ENCODE peak calls at places on chromosomes 13 and 19, in nine cellular contexts. W, V, H, R, E, Z, U, X and K are unnamed samples.

GRCh38 chr13:52450012-52450792 is at the start of gene VPS36:
- DNase-seq in V (peak), Z (peak), W (peak), X (peak), R (peak), H (peak), U (peak), E (peak), K (peak)

GRCh38 chr19:5880604-5881078 is 10.3 kb upstream of the FUT5 start:
- DNase-seq in R (no peak), X (no peak), U (peak), Z (peak), H (no peak), E (no peak), W (no peak), V (no peak), K (peak)

GRCh38 chr13:111174377-111174776 is 59.3 kb downstream of the ARHGEF7 start:
- DNase-seq in V (no peak), H (no peak), Z (no peak), X (no peak), E (no peak), W (no peak), R (no peak), U (no peak), K (no peak)

GRCh38 chr13:78596701-78597550 is 6.4 kb downstream of the POU4F1 start:
- DNase-seq in U (no peak), X (no peak), V (no peak), H (no peak), W (no peak), Z (no peak), E (no peak), R (no peak), K (no peak)

GRCh38 chr13:91520952-91521351 is 122.5 kb downstream of the GPC5 start:
- DNase-seq in X (no peak), W (no peak), V (no peak), E (no peak), U (no peak), H (no peak), Z (no peak), R (no peak), K (no peak)

GRCh38 chr19:18742838-18743237 is 48.3 kb downstream of the COMP start:
- DNase-seq in H (no peak), R (no peak), E (no peak), Z (no peak), W (no peak), X (no peak), U (peak), V (no peak), K (no peak)

GRCh38 chr13:41236369-41236768 is 27.0 kb downstream of the MTRF1 start:
- DNase-seq in U (no peak), E (no peak), R (no peak), H (no peak), X (no peak), V (no peak), Z (no peak), W (no peak), K (no peak)

GRCh38 chr13:35472308-35473008 is 4.0 kb downstream of the MAB21L1 start:
- DNase-seq in H (no peak), E (no peak), R (no peak), V (no peak), Z (no peak), W (peak), U (no peak), X (no peak), K (no peak)

GRCh38 chr13:90427322-90428272 is 919.9 kb upstream of the MIR17HG start:
- DNase-seq in R (no peak), W (peak), H (no peak), U (no peak), E (no peak), X (no peak), V (no peak), Z (no peak), K (no peak)

GRCh38 chr13:52455677-52456041 is 381 bp downstream of the CKAP2 start:
- DNase-seq in V (peak), R (no peak), W (peak), X (peak), H (peak), Z (peak), E (no peak), U (peak), K (peak)

GRCh38 chr13:32278456-32278855 is 36.7 kb downstream of the ZAR1L start:
- DNase-seq in U (no peak), H (no peak), V (no peak), R (no peak), Z (no peak), E (no peak), X (no peak), W (no peak), K (no peak)

GRCh38 chr19:15198006-15198356 is 2.8 kb downstream of the NOTCH3 start:
- DNase-seq in U (peak), W (no peak), H (no peak), X (no peak), V (no peak), Z (no peak), R (no peak), E (no peak), K (no peak)

GRCh38 chr19:6736169-6736916 is 1.0 kb downstream of the GPR108 start:
- DNase-seq in Z (peak), W (peak), U (peak), R (peak), E (peak), H (peak), X (no peak), V (peak), K (peak)

GRCh38 chr13:26025196-26025595 is 26.6 kb downstream of the SHISA2 start:
- DNase-seq in R (no peak), W (no peak), U (no peak), Z (peak), E (no peak), X (no peak), V (no peak), H (no peak), K (no peak)

GRCh38 chr19:10269333-10270179 is 1.4 kb upstream of the ICAM1 start:
- DNase-seq in W (peak), X (no peak), R (no peak), U (peak), E (no peak), H (peak), Z (peak), V (peak), K (peak)

GRCh38 chr19:50815443-50815842 is 8.1 kb downstream of the KLK1 start:
- DNase-seq in V (no peak), X (no peak), E (no peak), R (no peak), W (peak), U (no peak), Z (no peak), H (no peak), K (no peak)

GRCh38 chr19:37594982-37595382 is 306 bp downstream of the ZNF540 start:
- DNase-seq in E (peak), V (peak), Z (no peak), R (peak), H (peak), U (peak), X (peak), W (no peak), K (no peak)

GRCh38 chr13:106443625-106444024 is 91.8 kb downstream of the EFNB2 start:
- DNase-seq in Z (no peak), R (no peak), X (no peak), E (no peak), W (no peak), H (no peak), V (no peak), U (no peak), K (no peak)

GRCh38 chr13:51944428-51944827 is 66.8 kb downstream of the ATP7B start:
- DNase-seq in Z (no peak), U (no peak), E (no peak), H (no peak), R (no peak), V (no peak), X (no peak), W (no peak), K (no peak)

GRCh38 chr19:40282920-40283319 is 2.2 kb downstream of the AKT2 start:
- DNase-seq in V (no peak), E (no peak), W (no peak), H (no peak), Z (no peak), X (no peak), R (peak), U (no peak), K (no peak)

GRCh38 chr13:107367258-107367657 is 799.3 kb upstream of the ARGLU1 start:
- DNase-seq in H (no peak), V (no peak), Z (no peak), R (no peak), X (no peak), U (no peak), E (no peak), W (no peak), K (no peak)

GRCh38 chr13:41603917-41604316 is 146.6 kb downstream of the RGCC start:
- DNase-seq in W (peak), E (peak), U (no peak), V (no peak), Z (no peak), R (no peak), H (peak), X (no peak), K (peak)

GRCh38 chr13:27004389-27004788 is 167.2 kb downstream of the USP12 start:
- DNase-seq in H (no peak), E (no peak), W (no peak), R (no peak), Z (no peak), X (no peak), U (no peak), V (no peak), K (no peak)

GRCh38 chr13:92948034-92948433 is 278.6 kb upstream of the GPC6 start:
- DNase-seq in Z (no peak), W (no peak), X (no peak), R (no peak), H (no peak), U (no peak), E (no peak), V (no peak), K (no peak)

GRCh38 chr19:3513198-3514140 is 7.4 kb downstream of the FZR1 start:
- DNase-seq in X (no peak), V (no peak), R (no peak), E (no peak), W (no peak), H (no peak), U (no peak), Z (no peak), K (no peak)

GRCh38 chr13:37138169-37138568 is 32.7 kb upstream of the CSNK1A1L start:
- DNase-seq in U (no peak), H (no peak), W (no peak), Z (no peak), X (no peak), R (no peak), V (no peak), E (no peak), K (no peak)
- TF ChIP-seq CTCF in U (no peak), H (no peak), W (peak), Z (peak), X (no peak), R (peak), V (no peak), E (peak), K (peak)

GRCh38 chr19:35553385-35554000 is 8.1 kb downstream of the TMEM147 start:
- DNase-seq in H (no peak), U (no peak), X (no peak), R (no peak), Z (no peak), V (no peak), W (no peak), E (no peak), K (no peak)

GRCh38 chr19:35554076-35554475 is 8.7 kb downstream of the TMEM147 start:
- DNase-seq in V (no peak), X (no peak), E (no peak), R (no peak), U (no peak), W (no peak), Z (no peak), H (no peak), K (no peak)

GRCh38 chr19:35556846-35557538 is 6.5 kb downstream of the ATP4A start:
- DNase-seq in W (no peak), V (no peak), H (no peak), Z (no peak), R (no peak), E (no peak), X (no peak), U (no peak), K (no peak)

GRCh38 chr19:35556025-35556590 is 7.3 kb downstream of the ATP4A start:
- DNase-seq in Z (no peak), X (no peak), W (no peak), R (no peak), H (no peak), V (no peak), U (no peak), E (no peak), K (no peak)

DNA sequence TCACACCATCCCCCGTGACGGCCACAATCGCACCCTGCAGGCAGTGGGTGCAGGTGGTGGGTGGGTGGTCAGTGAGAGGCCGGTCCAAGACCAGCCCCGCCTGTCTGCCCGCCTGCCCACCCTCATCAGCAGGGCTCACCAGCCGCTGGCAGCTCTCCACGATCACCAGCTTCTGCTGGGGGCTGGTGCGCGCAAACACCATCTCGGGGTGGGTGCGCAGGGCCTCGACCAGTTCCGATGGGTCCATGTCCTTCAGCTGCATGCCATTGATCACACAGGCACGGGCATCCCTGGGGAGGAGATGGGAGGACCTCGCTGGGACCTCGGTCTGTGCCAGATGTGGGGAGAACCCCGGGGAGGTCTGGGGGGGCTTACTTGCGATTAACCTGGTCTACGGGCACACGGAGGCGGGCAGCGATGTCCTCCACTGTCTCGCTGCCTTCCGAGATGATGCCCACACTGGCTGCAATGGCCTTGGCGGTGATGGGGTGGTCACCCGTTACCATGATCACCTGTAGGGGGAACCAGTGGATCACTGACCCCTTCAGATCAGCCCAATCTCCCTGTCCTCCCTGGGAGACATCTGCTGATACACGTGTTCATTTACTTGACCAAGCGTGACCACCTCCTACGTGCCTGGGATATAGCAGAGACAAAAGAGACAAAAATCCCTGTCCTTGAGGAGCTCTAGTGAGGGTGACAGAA is 8.0 kb downstream of the ATP4A start:
- DNase-seq in R (no peak), E (peak), V (no peak), Z (peak), W (peak), H (peak), U (no peak), X (no peak), K (no peak)
- TF ChIP-seq CTCF in R (peak), E (peak), V (no peak), Z (no peak), W (peak), H (peak), U (no peak), X (no peak), K (peak)

GRCh38 chr13:98065468-98065867 is 77.4 kb upstream of the FARP1 start:
- DNase-seq in W (no peak), U (no peak), R (no peak), Z (no peak), V (no peak), E (no peak), X (no peak), H (no peak), K (no peak)
- TF ChIP-seq CTCF in W (no peak), U (no peak), R (no peak), Z (no peak), V (no peak), E (no peak), X (no peak), H (no peak), K (no peak)

DNA sequence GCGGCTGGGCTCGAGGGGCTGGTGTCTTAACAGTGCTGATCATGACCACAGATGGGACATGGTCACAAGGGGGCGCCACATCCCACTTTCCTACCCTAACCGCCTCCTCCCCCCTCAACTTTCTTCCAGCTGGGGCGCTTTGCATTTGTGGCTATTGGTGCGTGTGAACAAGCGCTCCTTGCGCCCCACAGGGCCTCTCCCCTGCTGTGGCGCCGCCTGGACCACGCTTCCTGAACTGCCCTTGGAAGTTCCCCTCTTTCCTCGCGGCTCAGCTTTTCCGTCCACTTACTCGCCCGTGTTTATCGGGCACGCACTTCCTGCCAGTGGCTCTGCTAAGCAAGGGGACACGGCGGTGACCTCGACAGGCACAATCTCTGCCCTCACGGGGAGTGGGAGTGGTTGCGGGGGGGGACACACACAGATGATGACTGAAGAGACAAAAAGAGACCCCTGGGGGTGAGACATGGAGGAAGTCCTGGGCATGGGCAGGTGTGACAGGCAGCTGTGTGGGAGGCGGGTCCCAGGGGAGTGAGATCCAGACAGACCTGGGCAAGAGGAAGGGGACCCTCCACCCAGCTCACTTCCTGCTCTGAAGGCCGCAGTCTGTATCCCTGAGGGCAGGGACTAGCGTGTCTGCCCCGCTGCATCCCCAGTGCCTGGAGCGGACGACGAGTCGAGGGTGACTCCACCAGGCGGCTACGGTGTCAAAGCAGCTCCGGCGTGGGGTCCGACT is 40.3 kb downstream of the ZNF787 start:
- DNase-seq in H (peak), W (peak), X (no peak), U (peak), E (peak), R (peak), V (peak), Z (peak), K (peak)
- TF ChIP-seq CTCF in H (peak), W (peak), X (peak), U (peak), E (peak), R (peak), V (peak), Z (peak), K (no peak)

GRCh38 chr19:30686911-30687566 is 314.9 kb downstream of the ZNF536 start:
- DNase-seq in H (no peak), X (no peak), R (no peak), V (no peak), E (no peak), W (no peak), Z (peak), U (no peak), K (no peak)

GRCh38 chr19:30685601-30686000 is 313.4 kb downstream of the ZNF536 start:
- DNase-seq in R (no peak), Z (no peak), U (no peak), X (no peak), H (no peak), V (no peak), W (no peak), E (no peak), K (no peak)

GRCh38 chr19:30684613-30685012 is 312.4 kb downstream of the ZNF536 start:
- DNase-seq in X (no peak), W (no peak), R (no peak), U (no peak), V (no peak), E (no peak), Z (no peak), H (no peak), K (no peak)

GRCh38 chr19:30688696-30689095 is 316.5 kb downstream of the ZNF536 start:
- DNase-seq in V (no peak), Z (no peak), W (no peak), H (no peak), E (no peak), X (no peak), U (no peak), R (no peak), K (no peak)

GRCh38 chr19:30686252-30686762 is 314.1 kb downstream of the ZNF536 start:
- DNase-seq in R (no peak), W (peak), E (no peak), U (no peak), X (no peak), H (no peak), V (no peak), Z (no peak), K (no peak)
- TF ChIP-seq CTCF in R (peak), W (peak), E (peak), U (no peak), X (no peak), H (no peak), V (peak), Z (peak), K (no peak)

GRCh38 chr19:56823956-56824355 is 16.6 kb downstream of the PEG3 start:
- DNase-seq in H (no peak), U (no peak), E (no peak), Z (no peak), X (no peak), R (no peak), V (no peak), W (no peak), K (no peak)
- TF ChIP-seq CTCF in H (no peak), U (no peak), E (no peak), Z (no peak), X (no peak), R (no peak), V (no peak), W (no peak), K (no peak)

DNA sequence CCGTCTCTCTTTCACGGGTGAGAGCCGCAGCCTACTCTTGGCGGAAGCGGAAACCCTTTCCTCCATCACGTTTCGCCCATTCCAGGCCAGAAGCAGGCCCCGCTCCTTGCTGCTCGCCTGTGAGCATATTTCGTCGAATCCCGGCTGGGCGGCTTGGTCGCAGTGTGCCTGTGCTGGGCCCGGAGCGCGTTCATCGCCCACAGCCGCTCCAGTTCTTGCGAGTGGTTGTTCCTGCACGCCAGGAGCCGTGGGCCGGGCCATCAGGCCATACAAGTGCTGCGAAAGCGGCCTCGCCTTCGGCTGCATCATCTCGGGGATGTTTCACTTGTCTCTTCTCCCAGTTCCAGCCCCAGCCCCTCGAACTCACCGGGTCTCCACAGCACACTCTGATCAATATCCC is 65.0 kb downstream of the ZNF627 start:
- DNase-seq in Z (no peak), H (no peak), W (no peak), V (no peak), E (no peak), X (no peak), R (no peak), U (no peak), K (no peak)
- TF ChIP-seq CTCF in Z (no peak), H (no peak), W (no peak), V (no peak), E (no peak), X (no peak), R (no peak), U (no peak), K (no peak)